ENCODE peak calls at places on chromosomes 2 and 18, in ten cellular contexts. One of them, this sample, is unnamed.

GRCh38 chr2:134087371-134087921 is 166.4 kb upstream of the MGAT5 start:
- DNase-seq in hepatocyte: peak; percentile 56
- DNase-seq in fibroblast of lung: no peak
- DNase-seq in PC-9: no peak
- DNase-seq in neuronal stem cell: no peak
- DNase-seq in PC-3: no peak
- DNase-seq in OCI-LY7: no peak
- DNase-seq in IMR-90: no peak
- DNase-seq in HepG2: peak; percentile 88
- DNase-seq in GM23338: peak; percentile 17
- DNase-seq in this sample: no peak

GRCh38 chr2:164868563-164869419 is 27.2 kb upstream of the COBLL1 start:
- DNase-seq in hepatocyte: peak; percentile 14
- DNase-seq in fibroblast of lung: no peak
- DNase-seq in PC-9: no peak
- DNase-seq in neuronal stem cell: no peak
- DNase-seq in PC-3: peak; percentile 25
- DNase-seq in OCI-LY7: no peak
- DNase-seq in IMR-90: no peak
- DNase-seq in HepG2: no peak
- DNase-seq in GM23338: no peak
- DNase-seq in this sample: peak; percentile 8

GRCh38 chr2:71646028-71646427 is 192.7 kb downstream of the DYSF start:
- DNase-seq in hepatocyte: no peak
- DNase-seq in fibroblast of lung: peak; percentile 10
- DNase-seq in PC-9: peak; percentile 94
- DNase-seq in neuronal stem cell: no peak
- DNase-seq in PC-3: peak; percentile 89
- DNase-seq in OCI-LY7: no peak
- DNase-seq in IMR-90: peak; percentile 6
- DNase-seq in HepG2: no peak
- DNase-seq in GM23338: no peak
- DNase-seq in this sample: peak; percentile 89

GRCh38 chr2:214005337-214005736 is 405.5 kb upstream of the VWC2L start:
- DNase-seq in hepatocyte: no peak
- DNase-seq in fibroblast of lung: peak; percentile 24
- DNase-seq in PC-9: no peak
- DNase-seq in neuronal stem cell: no peak
- DNase-seq in PC-3: peak; percentile 24
- DNase-seq in OCI-LY7: no peak
- DNase-seq in IMR-90: peak; percentile 24
- DNase-seq in HepG2: no peak
- DNase-seq in GM23338: no peak
- DNase-seq in this sample: peak; percentile 11

GRCh38 chr2:109164739-109165221 is 35.8 kb downstream of the SH3RF3 start:
- DNase-seq in hepatocyte: no peak
- DNase-seq in fibroblast of lung: peak; percentile 75
- DNase-seq in PC-9: no peak
- DNase-seq in neuronal stem cell: no peak
- DNase-seq in PC-3: peak; percentile 56
- DNase-seq in OCI-LY7: no peak
- DNase-seq in IMR-90: peak; percentile 78
- DNase-seq in HepG2: no peak
- DNase-seq in GM23338: no peak
- DNase-seq in this sample: peak; percentile 74

GRCh38 chr2:34498561-34498960 is 899.5 kb upstream of the FAM98A start:
- DNase-seq in hepatocyte: no peak
- DNase-seq in fibroblast of lung: no peak
- DNase-seq in PC-9: no peak
- DNase-seq in neuronal stem cell: no peak
- DNase-seq in PC-3: no peak
- DNase-seq in OCI-LY7: no peak
- DNase-seq in IMR-90: no peak
- DNase-seq in HepG2: no peak
- DNase-seq in GM23338: no peak
- DNase-seq in this sample: no peak

GRCh38 chr2:227374158-227374557 is 4.9 kb downstream of the TM4SF20 start:
- DNase-seq in hepatocyte: no peak
- DNase-seq in fibroblast of lung: peak; percentile 32
- DNase-seq in PC-9: no peak
- DNase-seq in neuronal stem cell: no peak
- DNase-seq in PC-3: peak; percentile 26
- DNase-seq in OCI-LY7: no peak
- DNase-seq in IMR-90: peak; percentile 57
- DNase-seq in HepG2: no peak
- DNase-seq in GM23338: no peak
- DNase-seq in this sample: peak; percentile 93

GRCh38 chr2:24824966-24825882 is 32.0 kb downstream of the CENPO start:
- DNase-seq in hepatocyte: no peak
- DNase-seq in fibroblast of lung: no peak
- DNase-seq in PC-9: no peak
- DNase-seq in neuronal stem cell: no peak
- DNase-seq in PC-3: peak; percentile 20
- DNase-seq in OCI-LY7: no peak
- DNase-seq in IMR-90: no peak
- DNase-seq in HepG2: no peak
- DNase-seq in GM23338: peak; percentile 31
- DNase-seq in this sample: no peak

GRCh38 chr18:44938396-44939036 is 257.8 kb downstream of the SETBP1 start:
- DNase-seq in hepatocyte: peak; percentile 61
- DNase-seq in fibroblast of lung: no peak
- DNase-seq in PC-9: no peak
- DNase-seq in neuronal stem cell: no peak
- DNase-seq in PC-3: no peak
- DNase-seq in OCI-LY7: no peak
- DNase-seq in IMR-90: no peak
- DNase-seq in HepG2: no peak
- DNase-seq in GM23338: peak; percentile 5
- DNase-seq in this sample: no peak

GRCh38 chr18:10278265-10278664 is 176.2 kb upstream of the APCDD1 start:
- DNase-seq in hepatocyte: no peak
- DNase-seq in fibroblast of lung: no peak
- DNase-seq in PC-9: no peak
- DNase-seq in neuronal stem cell: no peak
- DNase-seq in PC-3: no peak
- DNase-seq in OCI-LY7: no peak
- DNase-seq in IMR-90: no peak
- DNase-seq in HepG2: no peak
- DNase-seq in GM23338: no peak
- DNase-seq in this sample: no peak

GRCh38 chr18:10279905-10280658 is 174.4 kb upstream of the APCDD1 start:
- DNase-seq in hepatocyte: no peak
- DNase-seq in fibroblast of lung: no peak
- DNase-seq in PC-9: no peak
- DNase-seq in neuronal stem cell: no peak
- DNase-seq in PC-3: no peak
- DNase-seq in OCI-LY7: no peak
- DNase-seq in IMR-90: no peak
- DNase-seq in HepG2: no peak
- DNase-seq in GM23338: no peak
- DNase-seq in this sample: no peak

GRCh38 chr18:10274327-10274726 is 180.1 kb upstream of the APCDD1 start:
- DNase-seq in hepatocyte: no peak
- DNase-seq in fibroblast of lung: peak; percentile 22
- DNase-seq in PC-9: no peak
- DNase-seq in neuronal stem cell: no peak
- DNase-seq in PC-3: no peak
- DNase-seq in OCI-LY7: no peak
- DNase-seq in IMR-90: peak; percentile 38
- DNase-seq in HepG2: no peak
- DNase-seq in GM23338: no peak
- DNase-seq in this sample: peak; percentile 87

GRCh38 chr18:10275506-10275905 is 178.9 kb upstream of the APCDD1 start:
- DNase-seq in hepatocyte: no peak
- DNase-seq in fibroblast of lung: no peak
- DNase-seq in PC-9: no peak
- DNase-seq in neuronal stem cell: no peak
- DNase-seq in PC-3: no peak
- DNase-seq in OCI-LY7: no peak
- DNase-seq in IMR-90: no peak
- DNase-seq in HepG2: no peak
- DNase-seq in GM23338: no peak
- DNase-seq in this sample: no peak

DNA sequence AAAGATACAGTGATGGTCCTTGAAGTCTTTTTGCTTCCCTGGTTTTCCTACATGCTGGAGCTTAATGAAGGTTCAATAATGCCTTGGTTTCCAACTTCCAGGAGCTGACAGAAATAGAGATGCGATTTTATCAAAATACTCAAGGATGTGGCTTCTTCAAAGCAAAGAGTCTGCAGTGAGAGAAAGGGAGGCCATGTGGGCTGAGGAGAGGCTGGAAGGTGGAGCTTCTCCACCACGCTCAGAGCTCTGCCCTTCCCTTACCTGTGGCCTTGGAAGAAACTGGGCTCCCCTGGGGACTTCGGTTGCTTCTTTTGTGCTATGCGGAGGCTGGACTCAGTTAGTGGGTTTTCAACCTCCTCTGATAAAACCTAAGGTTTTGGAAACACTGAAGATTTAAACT is 175.0 kb upstream of the APCDD1 start:
- DNase-seq in hepatocyte: no peak
- DNase-seq in fibroblast of lung: no peak
- DNase-seq in PC-9: no peak
- DNase-seq in neuronal stem cell: no peak
- DNase-seq in PC-3: no peak
- DNase-seq in OCI-LY7: no peak
- DNase-seq in IMR-90: no peak
- DNase-seq in HepG2: no peak
- DNase-seq in GM23338: no peak
- DNase-seq in this sample: no peak
- H3K4me2 ChIP-seq in hepatocyte: no peak overlapping the region
- H3K4me2 ChIP-seq in fibroblast of lung: no peak overlapping the region
- H3K4me2 ChIP-seq in PC-9: no peak overlapping the region
- H3K4me2 ChIP-seq in neuronal stem cell: no peak overlapping the region
- H3K4me2 ChIP-seq in PC-3: no peak overlapping the region
- H3K4me2 ChIP-seq in OCI-LY7: no peak overlapping the region
- H3K4me2 ChIP-seq in IMR-90: no peak overlapping the region
- H3K4me2 ChIP-seq in HepG2: no peak overlapping the region
- H3K4me2 ChIP-seq in GM23338: no peak overlapping the region
- H3K4me2 ChIP-seq in this sample: no peak overlapping the region

GRCh38 chr2:136436921-136437320 is 319.0 kb upstream of the CXCR4 start:
- DNase-seq in hepatocyte: no peak
- DNase-seq in fibroblast of lung: no peak
- DNase-seq in PC-9: no peak
- DNase-seq in neuronal stem cell: no peak
- DNase-seq in PC-3: no peak
- DNase-seq in OCI-LY7: no peak
- DNase-seq in IMR-90: no peak
- DNase-seq in HepG2: no peak
- DNase-seq in GM23338: no peak
- DNase-seq in this sample: no peak
- H3K4me2 ChIP-seq in hepatocyte: no peak overlapping the region
- H3K4me2 ChIP-seq in fibroblast of lung: no peak overlapping the region
- H3K4me2 ChIP-seq in PC-9: no peak overlapping the region
- H3K4me2 ChIP-seq in neuronal stem cell: no peak overlapping the region
- H3K4me2 ChIP-seq in PC-3: no peak overlapping the region
- H3K4me2 ChIP-seq in OCI-LY7: no peak overlapping the region
- H3K4me2 ChIP-seq in IMR-90: no peak overlapping the region
- H3K4me2 ChIP-seq in HepG2: no peak overlapping the region
- H3K4me2 ChIP-seq in GM23338: no peak overlapping the region
- H3K4me2 ChIP-seq in this sample: no peak overlapping the region

GRCh38 chr2:98487101-98487805 is 42.6 kb downstream of the INPP4A start:
- DNase-seq in hepatocyte: no peak
- DNase-seq in fibroblast of lung: no peak
- DNase-seq in PC-9: no peak
- DNase-seq in neuronal stem cell: no peak
- DNase-seq in PC-3: no peak
- DNase-seq in OCI-LY7: no peak
- DNase-seq in IMR-90: no peak
- DNase-seq in HepG2: no peak
- DNase-seq in GM23338: no peak
- DNase-seq in this sample: peak; percentile 53

GRCh38 chr2:98487806-98488189 is 43.1 kb downstream of the INPP4A start:
- DNase-seq in hepatocyte: peak; percentile 28
- DNase-seq in fibroblast of lung: peak; percentile 21
- DNase-seq in PC-9: peak; percentile 58
- DNase-seq in neuronal stem cell: no peak
- DNase-seq in PC-3: peak; percentile 56
- DNase-seq in OCI-LY7: peak; percentile 59
- DNase-seq in IMR-90: peak; percentile 17
- DNase-seq in HepG2: peak; percentile 66
- DNase-seq in GM23338: peak; percentile 70
- DNase-seq in this sample: peak; percentile 28

GRCh38 chr2:98485453-98485755 is 40.7 kb downstream of the INPP4A start:
- DNase-seq in hepatocyte: no peak
- DNase-seq in fibroblast of lung: no peak
- DNase-seq in PC-9: no peak
- DNase-seq in neuronal stem cell: no peak
- DNase-seq in PC-3: no peak
- DNase-seq in OCI-LY7: no peak
- DNase-seq in IMR-90: no peak
- DNase-seq in HepG2: no peak
- DNase-seq in GM23338: no peak
- DNase-seq in this sample: no peak

GRCh38 chr2:98484652-98485452 is 40.2 kb downstream of the INPP4A start:
- DNase-seq in hepatocyte: no peak
- DNase-seq in fibroblast of lung: no peak
- DNase-seq in PC-9: no peak
- DNase-seq in neuronal stem cell: no peak
- DNase-seq in PC-3: peak; percentile 41
- DNase-seq in OCI-LY7: no peak
- DNase-seq in IMR-90: no peak
- DNase-seq in HepG2: no peak
- DNase-seq in GM23338: no peak
- DNase-seq in this sample: no peak

DNA sequence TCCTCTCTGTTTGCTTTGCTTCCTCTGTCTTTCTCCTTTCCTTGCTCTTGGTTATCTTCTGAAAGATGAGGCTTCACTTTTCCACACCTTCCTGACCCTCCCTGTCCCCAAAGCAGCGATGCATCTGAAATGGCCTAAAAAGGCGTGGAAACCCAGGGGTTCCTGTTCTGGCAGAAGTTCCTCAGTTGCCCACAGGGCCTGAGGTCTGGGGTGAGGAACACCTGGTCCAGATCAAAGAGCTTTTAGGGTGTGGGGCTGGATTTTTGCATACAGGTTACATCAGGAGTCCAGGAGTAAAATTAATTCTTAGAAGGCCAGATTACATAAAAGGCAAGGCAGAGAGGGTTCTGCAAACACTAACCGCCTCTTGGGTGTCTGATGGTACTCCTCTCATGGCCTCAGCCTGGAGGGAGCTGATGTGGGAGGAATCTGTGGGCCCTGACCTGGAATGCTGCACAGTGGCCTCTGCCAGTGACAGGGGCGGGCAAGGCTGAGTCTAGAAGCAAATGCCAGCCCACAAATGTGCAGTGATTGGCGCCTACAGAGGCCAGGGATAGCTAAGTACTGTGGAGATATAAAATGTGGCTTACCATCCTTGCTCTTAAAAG is 41.8 kb downstream of the INPP4A start:
- DNase-seq in hepatocyte: no peak
- DNase-seq in fibroblast of lung: no peak
- DNase-seq in PC-9: no peak
- DNase-seq in neuronal stem cell: no peak
- DNase-seq in PC-3: no peak
- DNase-seq in OCI-LY7: peak; percentile 25
- DNase-seq in IMR-90: no peak
- DNase-seq in HepG2: no peak
- DNase-seq in GM23338: no peak
- DNase-seq in this sample: peak; percentile 11
- H3K4me2 ChIP-seq in hepatocyte: no peak overlapping the region
- H3K4me2 ChIP-seq in fibroblast of lung: no peak overlapping the region
- H3K4me2 ChIP-seq in PC-9: no peak overlapping the region
- H3K4me2 ChIP-seq in neuronal stem cell: no peak overlapping the region
- H3K4me2 ChIP-seq in PC-3: no peak overlapping the region
- H3K4me2 ChIP-seq in OCI-LY7: peak overlapping the region; percentile 7
- H3K4me2 ChIP-seq in IMR-90: no peak overlapping the region
- H3K4me2 ChIP-seq in HepG2: no peak overlapping the region
- H3K4me2 ChIP-seq in GM23338: peak overlapping the region; percentile 3
- H3K4me2 ChIP-seq in this sample: no peak overlapping the region

GRCh38 chr2:190529486-190530104 is 4.9 kb downstream of the NEMP2 start:
- DNase-seq in hepatocyte: no peak
- DNase-seq in fibroblast of lung: peak; percentile 24
- DNase-seq in PC-9: no peak
- DNase-seq in neuronal stem cell: no peak
- DNase-seq in PC-3: no peak
- DNase-seq in OCI-LY7: no peak
- DNase-seq in IMR-90: peak; percentile 47
- DNase-seq in HepG2: no peak
- DNase-seq in GM23338: no peak
- DNase-seq in this sample: no peak
- H3K4me2 ChIP-seq in hepatocyte: no peak overlapping the region
- H3K4me2 ChIP-seq in fibroblast of lung: no peak overlapping the region
- H3K4me2 ChIP-seq in PC-9: no peak overlapping the region
- H3K4me2 ChIP-seq in neuronal stem cell: no peak overlapping the region
- H3K4me2 ChIP-seq in PC-3: no peak overlapping the region
- H3K4me2 ChIP-seq in OCI-LY7: no peak overlapping the region
- H3K4me2 ChIP-seq in IMR-90: peak overlapping the region; percentile 4
- H3K4me2 ChIP-seq in HepG2: peak overlapping the region; percentile 46
- H3K4me2 ChIP-seq in GM23338: no peak overlapping the region
- H3K4me2 ChIP-seq in this sample: peak overlapping the region; percentile 37

This sample was measured in GM23248.